ENCODE peak calls at places on chromosomes 5 and 9, in four cellular contexts. One of them, this sample, is unnamed.

GRCh38 chr5:116738270-116738947 is 163.8 kb upstream of the SEMA6A start:
- DNase-seq in K562: no peak
- DNase-seq in HepG2: no peak
- DNase-seq in GM12878: no peak
- DNase-seq in this sample: no peak

GRCh38 chr9:21996438-21996837 is 1.8 kb downstream of the CDKN2B-AS1 start:
- DNase-seq in K562: no peak
- DNase-seq in HepG2: no peak
- DNase-seq in GM12878: no peak
- DNase-seq in this sample: peak

GRCh38 chr5:50666261-50667078 is at the start of gene PARP8:
- DNase-seq in K562: no peak
- DNase-seq in HepG2: no peak
- DNase-seq in GM12878: no peak
- DNase-seq in this sample: peak

GRCh38 chr5:175517824-175518450 is 39.6 kb downstream of the SFXN1 start:
- DNase-seq in K562: peak
- DNase-seq in HepG2: no peak
- DNase-seq in GM12878: no peak
- DNase-seq in this sample: no peak

GRCh38 chr5:154816891-154817492 is 33.4 kb downstream of the FAXDC2 start:
- DNase-seq in K562: no peak
- DNase-seq in HepG2: no peak
- DNase-seq in GM12878: no peak
- DNase-seq in this sample: no peak

GRCh38 chr5:178115136-178115834 is 2.0 kb downstream of the N4BP3 start:
- DNase-seq in K562: no peak
- DNase-seq in HepG2: no peak
- DNase-seq in GM12878: no peak
- DNase-seq in this sample: no peak

GRCh38 chr5:90709323-90710148 is 150.9 kb downstream of the ADGRV1 start:
- DNase-seq in K562: peak
- DNase-seq in HepG2: peak
- DNase-seq in GM12878: no peak
- DNase-seq in this sample: peak

GRCh38 chr9:130462685-130463084 is 17.9 kb downstream of the ASS1 start:
- DNase-seq in K562: no peak
- DNase-seq in HepG2: no peak
- DNase-seq in GM12878: no peak
- DNase-seq in this sample: no peak

GRCh38 chr9:72951520-72952393 is 1.1 kb downstream of the ALDH1A1 start:
- DNase-seq in K562: no peak
- DNase-seq in HepG2: no peak
- DNase-seq in GM12878: no peak
- DNase-seq in this sample: no peak

GRCh38 chr5:92248518-92248917 is 865.4 kb upstream of the ARRDC3 start:
- DNase-seq in K562: no peak
- DNase-seq in HepG2: no peak
- DNase-seq in GM12878: no peak
- DNase-seq in this sample: no peak

GRCh38 chr9:69193685-69194032 is 19.6 kb downstream of the TJP2 start:
- DNase-seq in K562: peak
- DNase-seq in HepG2: no peak
- DNase-seq in GM12878: no peak
- DNase-seq in this sample: no peak

GRCh38 chr9:112028242-112029221 is 131.9 kb downstream of the UGCG start:
- DNase-seq in K562: no peak
- DNase-seq in HepG2: no peak
- DNase-seq in GM12878: peak
- DNase-seq in this sample: no peak

GRCh38 chr9:107243757-107244156 is 39.3 kb upstream of the RAD23B start:
- DNase-seq in K562: peak
- DNase-seq in HepG2: peak
- DNase-seq in GM12878: no peak
- DNase-seq in this sample: no peak

GRCh38 chr9:16726718-16727451 is 143.6 kb downstream of the BNC2 start:
- DNase-seq in K562: no peak
- DNase-seq in HepG2: no peak
- DNase-seq in GM12878: no peak
- DNase-seq in this sample: peak

GRCh38 chr5:13955896-13956295 is 11.4 kb upstream of the DNAH5 start:
- DNase-seq in K562: no peak
- DNase-seq in HepG2: no peak
- DNase-seq in GM12878: no peak
- DNase-seq in this sample: no peak

GRCh38 chr5:31638748-31639418 is at the start of gene PDZD2:
- DNase-seq in K562: peak
- DNase-seq in HepG2: peak
- DNase-seq in GM12878: peak
- DNase-seq in this sample: peak

GRCh38 chr5:109769597-109770291 is 80.0 kb downstream of the MAN2A1 start:
- DNase-seq in K562: no peak
- DNase-seq in HepG2: no peak
- DNase-seq in GM12878: no peak
- DNase-seq in this sample: no peak

GRCh38 chr9:117416856-117417255 is 2.0 kb upstream of the ASTN2 start:
- DNase-seq in K562: no peak
- DNase-seq in HepG2: no peak
- DNase-seq in GM12878: no peak
- DNase-seq in this sample: no peak

GRCh38 chr5:76958976-76959767 is 6.3 kb downstream of the CRHBP start:
- DNase-seq in K562: peak
- DNase-seq in HepG2: no peak
- DNase-seq in GM12878: no peak
- DNase-seq in this sample: no peak

GRCh38 chr5:163434410-163434866 is 3.0 kb upstream of the CCNG1 start:
- DNase-seq in K562: peak
- DNase-seq in HepG2: no peak
- DNase-seq in GM12878: no peak
- DNase-seq in this sample: no peak

GRCh38 chr9:121498150-121498486 is 1.5 kb downstream of the GGTA1 start:
- DNase-seq in K562: peak
- DNase-seq in HepG2: peak
- DNase-seq in GM12878: peak
- DNase-seq in this sample: peak

GRCh38 chr5:10289991-10290390 is 17.7 kb downstream of the CMBL start:
- DNase-seq in K562: no peak
- DNase-seq in HepG2: no peak
- DNase-seq in GM12878: no peak
- DNase-seq in this sample: no peak

GRCh38 chr9:5818424-5819142 is 14.3 kb downstream of the ERMP1 start:
- DNase-seq in K562: no peak
- DNase-seq in HepG2: no peak
- DNase-seq in GM12878: no peak
- DNase-seq in this sample: no peak

GRCh38 chr5:76790632-76791290 is 28.1 kb upstream of the F2RL1 start:
- DNase-seq in K562: peak
- DNase-seq in HepG2: peak
- DNase-seq in GM12878: no peak
- DNase-seq in this sample: no peak

GRCh38 chr5:9498541-9499497 is 47.1 kb downstream of the SEMA5A start:
- DNase-seq in K562: peak
- DNase-seq in HepG2: peak
- DNase-seq in GM12878: no peak
- DNase-seq in this sample: peak

GRCh38 chr9:111715471-111715870 is 54.1 kb downstream of the GNG10 start:
- DNase-seq in K562: no peak
- DNase-seq in HepG2: no peak
- DNase-seq in GM12878: no peak
- DNase-seq in this sample: no peak

GRCh38 chr5:59416441-59416840 is 477.1 kb downstream of the PDE4D start:
- DNase-seq in K562: no peak
- DNase-seq in HepG2: peak
- DNase-seq in GM12878: no peak
- DNase-seq in this sample: no peak

GRCh38 chr5:152689275-152689711 is 284.2 kb upstream of the NMUR2 start:
- DNase-seq in K562: no peak
- DNase-seq in HepG2: no peak
- DNase-seq in GM12878: no peak
- DNase-seq in this sample: no peak

GRCh38 chr9:36874921-36875320 is 159.1 kb downstream of the PAX5 start:
- DNase-seq in K562: no peak
- DNase-seq in HepG2: no peak
- DNase-seq in GM12878: no peak
- DNase-seq in this sample: no peak

DNA sequence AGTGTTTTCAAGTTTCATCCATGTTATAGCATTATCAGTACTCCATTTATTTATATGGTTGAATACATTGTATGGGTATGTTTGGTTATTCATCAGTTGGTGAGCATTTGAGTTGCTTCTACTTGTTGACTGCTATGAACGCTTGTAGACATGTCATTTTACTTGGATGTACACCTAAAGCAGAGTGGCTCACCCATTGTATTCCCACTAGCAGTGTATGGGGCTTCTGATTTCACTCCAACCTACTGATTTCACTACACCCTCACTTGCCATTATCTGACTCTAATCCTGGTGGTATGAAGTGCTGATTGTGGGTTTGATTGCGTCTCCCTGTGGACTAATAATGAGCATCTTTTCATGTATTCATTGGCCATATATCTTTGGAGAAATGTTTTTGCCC is 9.5 kb downstream of the NPM1 start:
- DNase-seq in K562: no peak
- DNase-seq in HepG2: no peak
- DNase-seq in GM12878: no peak
- DNase-seq in this sample: no peak
- TF ChIP-seq FOXM1 in K562: no peak
- TF ChIP-seq FOXM1 in HepG2: no peak
- TF ChIP-seq FOXM1 in GM12878: no peak
- TF ChIP-seq FOXM1 in this sample: no peak

DNA sequence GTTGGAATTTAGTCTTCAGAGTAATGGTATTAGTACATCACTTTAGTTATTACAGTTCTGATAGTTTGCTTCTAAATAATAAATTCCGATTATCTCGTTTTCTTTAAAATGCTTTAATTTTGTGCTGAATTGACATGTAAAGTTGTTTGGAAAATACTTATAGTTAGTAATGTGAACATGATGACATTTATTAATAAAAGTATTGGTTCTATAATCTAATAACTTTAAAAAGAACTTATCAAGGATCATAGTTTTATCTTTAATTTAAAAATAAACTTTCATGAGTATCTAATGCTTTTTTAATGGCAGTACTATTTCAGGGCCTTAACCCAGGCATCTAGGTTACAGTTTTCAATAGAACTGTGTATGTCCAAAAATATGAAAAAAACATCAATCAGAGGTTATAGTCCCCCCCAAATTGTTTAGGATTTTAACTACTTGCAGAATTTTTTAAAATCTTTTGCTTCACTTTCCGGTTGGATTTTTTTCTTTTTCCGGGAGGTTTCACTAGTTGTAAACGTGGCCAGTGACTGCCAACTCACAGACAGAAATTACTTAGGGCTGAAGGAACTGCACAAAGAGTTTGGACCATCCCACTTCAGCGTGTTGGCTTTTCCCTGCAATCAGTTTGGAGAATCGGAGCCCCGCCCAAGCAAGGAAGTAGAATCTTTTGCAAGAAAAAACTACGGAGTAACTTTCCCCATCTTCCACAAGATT is 680 bp downstream of the GPX8 start:
- DNase-seq in K562: peak
- DNase-seq in HepG2: no peak
- DNase-seq in GM12878: no peak
- DNase-seq in this sample: peak
- TF ChIP-seq TARDBP in K562: no peak
- TF ChIP-seq TARDBP in HepG2: no peak
- TF ChIP-seq TARDBP in GM12878: no peak
- TF ChIP-seq TARDBP in this sample: no peak

GRCh38 chr5:102668220-102668930 is 86.7 kb upstream of the PAM start:
- DNase-seq in K562: no peak
- DNase-seq in HepG2: no peak
- DNase-seq in GM12878: no peak
- DNase-seq in this sample: no peak

GRCh38 chr5:102666164-102666951 is 88.7 kb upstream of the PAM start:
- DNase-seq in K562: no peak
- DNase-seq in HepG2: no peak
- DNase-seq in GM12878: no peak
- DNase-seq in this sample: no peak

GRCh38 chr5:102664946-102665345 is 90.2 kb upstream of the PAM start:
- DNase-seq in K562: no peak
- DNase-seq in HepG2: no peak
- DNase-seq in GM12878: no peak
- DNase-seq in this sample: no peak

GRCh38 chr5:102663771-102664530 is 91.2 kb upstream of the PAM start:
- DNase-seq in K562: no peak
- DNase-seq in HepG2: no peak
- DNase-seq in GM12878: no peak
- DNase-seq in this sample: no peak
- TF ChIP-seq SP1 in K562: no peak
- TF ChIP-seq SP1 in HepG2: no peak
- TF ChIP-seq SP1 in GM12878: no peak
- TF ChIP-seq SP1 in this sample: no peak

GRCh38 chr9:134591082-134591571 is 50.5 kb upstream of the COL5A1 start:
- DNase-seq in K562: no peak
- DNase-seq in HepG2: no peak
- DNase-seq in GM12878: no peak
- DNase-seq in this sample: no peak
- TF ChIP-seq FOXM1 in K562: no peak
- TF ChIP-seq FOXM1 in HepG2: no peak
- TF ChIP-seq FOXM1 in GM12878: no peak
- TF ChIP-seq FOXM1 in this sample: no peak

DNA sequence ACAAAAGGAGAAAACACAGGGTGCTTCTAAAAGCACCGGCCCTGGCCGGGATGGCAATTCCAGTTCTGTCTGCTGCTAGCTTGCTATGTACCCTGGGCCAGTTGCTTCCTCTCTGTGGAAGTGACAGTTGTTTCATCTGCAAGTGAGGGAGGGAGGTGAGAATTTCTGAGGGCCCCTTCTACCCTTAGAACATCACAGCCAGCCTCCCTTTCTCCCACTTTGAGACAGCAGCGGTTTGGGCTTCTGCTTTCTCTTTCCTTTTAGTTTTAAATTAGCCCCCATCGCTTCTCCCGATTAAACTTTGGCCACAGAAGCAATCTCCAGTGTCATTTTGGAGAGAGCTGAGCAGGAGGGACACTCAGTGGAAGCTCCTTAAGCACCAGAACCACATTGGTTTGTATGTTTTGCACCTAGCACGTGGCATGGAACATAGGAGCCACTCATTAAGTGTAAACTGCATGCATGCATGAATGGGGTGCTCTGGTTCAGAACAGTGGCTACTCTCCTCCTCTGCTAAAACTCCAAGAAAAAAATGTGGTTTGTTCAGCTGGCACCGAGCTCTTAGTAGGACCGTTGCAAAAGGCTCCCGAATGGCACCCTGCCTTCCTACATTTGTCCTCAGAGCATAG is 17.5 kb upstream of the TNIP1 start:
- DNase-seq in K562: no peak
- DNase-seq in HepG2: no peak
- DNase-seq in GM12878: no peak
- DNase-seq in this sample: no peak
- TF ChIP-seq TARDBP in K562: no peak
- TF ChIP-seq TARDBP in HepG2: no peak
- TF ChIP-seq TARDBP in GM12878: peak
- TF ChIP-seq TARDBP in this sample: no peak

GRCh38 chr5:176750144-176750543 is 60.2 kb upstream of the UNC5A start:
- DNase-seq in K562: no peak
- DNase-seq in HepG2: no peak
- DNase-seq in GM12878: no peak
- DNase-seq in this sample: no peak

GRCh38 chr5:176748967-176749935 is 61.1 kb upstream of the UNC5A start:
- DNase-seq in K562: no peak
- DNase-seq in HepG2: no peak
- DNase-seq in GM12878: no peak
- DNase-seq in this sample: no peak

GRCh38 chr5:176754376-176754942 is 55.9 kb upstream of the UNC5A start:
- DNase-seq in K562: no peak
- DNase-seq in HepG2: no peak
- DNase-seq in GM12878: no peak
- DNase-seq in this sample: no peak
- TF ChIP-seq SP1 in K562: no peak
- TF ChIP-seq SP1 in HepG2: no peak
- TF ChIP-seq SP1 in GM12878: no peak
- TF ChIP-seq SP1 in this sample: no peak